ENCODE peak calls at places on chromosomes 7 and 10, in six cellular contexts. I is HFF-Myc, A is cardiac muscle cell, Q is colonic mucosa, S is transverse colon, P is AG04450. N is an unnamed sample.

GRCh38 chr10:119304541-119304940 is 97.2 kb downstream of the GRK5 start:
- DNase-seq in I (no peak), S (no peak), P (no peak), Q (no peak), A (no peak), N (no peak)

GRCh38 chr10:12750526-12751201 is 250.8 kb downstream of the CCDC3 start:
- DNase-seq in P (no peak), A (no peak), Q (peak), I (no peak), S (no peak), N (no peak)

GRCh38 chr10:120953897-120954296 is 102.7 kb downstream of the WDR11 start:
- DNase-seq in S (no peak), I (no peak), P (no peak), Q (no peak), A (no peak), N (no peak)

GRCh38 chr10:107585630-107586029 is 421.1 kb upstream of the SORCS1 start:
- DNase-seq in Q (peak), A (no peak), I (no peak), S (no peak), P (no peak), N (no peak)

GRCh38 chr7:82595176-82595575 is 151.6 kb upstream of the CACNA2D1 start:
- DNase-seq in Q (no peak), P (no peak), I (no peak), S (no peak), A (no peak), N (no peak)

GRCh38 chr7:91093181-91093580 is 171.1 kb upstream of the FZD1 start:
- DNase-seq in S (no peak), Q (no peak), P (no peak), A (no peak), I (no peak), N (no peak)

GRCh38 chr10:121734517-121735137 is 136.4 kb upstream of the FGFR2 start:
- DNase-seq in A (peak), I (no peak), P (no peak), S (no peak), Q (no peak), N (no peak)

GRCh38 chr7:54932818-54933543 is 85.8 kb upstream of the EGFR start:
- DNase-seq in S (peak), I (no peak), A (peak), P (peak), Q (peak), N (peak)

GRCh38 chr10:71312840-71313789 is 5.9 kb upstream of the SLC29A3 start:
- DNase-seq in S (peak), P (peak), Q (peak), A (no peak), I (peak), N (no peak)

GRCh38 chr7:87370660-87371180 is 25.3 kb downstream of the CROT start:
- DNase-seq in S (no peak), A (no peak), I (peak), P (peak), Q (no peak), N (no peak)

GRCh38 chr7:135158874-135159273 is 11.0 kb downstream of the TMEM140 start:
- DNase-seq in S (no peak), A (no peak), I (no peak), P (no peak), Q (no peak), N (no peak)

GRCh38 chr7:74575083-74575803 is 82.3 kb upstream of the GTF2I start:
- DNase-seq in P (no peak), S (peak), A (no peak), I (no peak), Q (peak), N (peak)

GRCh38 chr10:8095962-8096361 is 41.5 kb downstream of the GATA3 start:
- DNase-seq in A (no peak), P (no peak), Q (no peak), I (no peak), S (no peak), N (no peak)

GRCh38 chr7:11716185-11716584 is 115.8 kb downstream of the THSD7A start:
- DNase-seq in Q (no peak), A (no peak), P (no peak), S (peak), I (peak), N (peak)

GRCh38 chr10:133292919-133293809 is 15.5 kb downstream of the TUBGCP2 start:
- DNase-seq in P (no peak), A (no peak), Q (no peak), I (peak), S (no peak), N (no peak)
- H3K4me3 ChIP-seq in P (no peak), A (no peak), Q (no peak), I (no peak), S (no peak), N (no peak)

GRCh38 chr7:24767878-24768569 is 10.8 kb upstream of the GSDME start:
- DNase-seq in I (no peak), Q (no peak), A (no peak), P (no peak), S (no peak), N (no peak)
- TF ChIP-seq CTCF in I (peak), Q (no peak), A (no peak), P (no peak), S (no peak), N (no peak)

GRCh38 chr7:101733713-101734475 is 83.5 kb upstream of the CUX1 start:
- DNase-seq in A (peak), P (no peak), S (peak), I (no peak), Q (peak), N (peak)
- H3K4me3 ChIP-seq in A (no peak), P (peak), S (no peak), I (peak), Q (no peak), N (no peak)

GRCh38 chr7:31633894-31634494 is 53.0 kb upstream of the PPP1R17 start:
- DNase-seq in S (peak), Q (peak), I (peak), P (peak), A (peak), N (peak)
- TF ChIP-seq CTCF in S (peak), Q (peak), I (peak), P (peak), A (peak), N (peak)

GRCh38 chr7:43385856-43386255 is 197.1 kb upstream of the STK17A start:
- DNase-seq in S (no peak), P (no peak), I (no peak), A (no peak), Q (no peak), N (no peak)
- H3K4me3 ChIP-seq in S (no peak), P (no peak), I (no peak), A (no peak), Q (no peak), N (no peak)

GRCh38 chr10:78424721-78425120 is 391.1 kb downstream of the RPS24 start:
- DNase-seq in S (no peak), Q (no peak), I (no peak), P (no peak), A (peak), N (no peak)
- TF ChIP-seq CTCF in S (peak), Q (peak), I (peak), P (peak), A (peak), N (no peak)

DNA sequence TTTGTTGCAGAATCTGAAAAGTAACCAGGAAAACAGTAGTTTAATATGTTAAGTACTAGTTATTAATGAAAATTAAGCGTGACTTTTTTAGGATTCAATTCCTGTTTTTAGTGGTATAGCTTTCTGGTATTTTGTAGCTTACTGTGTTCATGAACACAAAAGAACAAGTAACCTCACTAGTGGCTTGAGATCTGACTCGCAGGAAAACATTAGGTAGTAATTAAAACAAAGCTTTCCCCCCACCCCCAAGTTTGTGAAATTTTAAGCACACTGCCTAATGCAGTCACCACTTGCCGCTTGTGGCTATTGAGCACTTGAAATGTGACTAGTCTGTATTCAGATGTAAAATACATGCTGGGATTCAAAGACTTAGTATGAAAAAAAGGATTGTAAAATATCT is 102.5 kb upstream of the RPA3 start:
- DNase-seq in P (no peak), S (no peak), A (no peak), Q (no peak), I (no peak), N (no peak)
- H3K4me3 ChIP-seq in P (no peak), S (no peak), A (no peak), Q (no peak), I (no peak), N (no peak)

GRCh38 chr10:56116684-56117083 is 244.4 kb downstream of the ZWINT start:
- DNase-seq in P (no peak), Q (no peak), I (no peak), A (peak), S (no peak), N (no peak)
- TF ChIP-seq CTCF in P (no peak), Q (no peak), I (no peak), A (no peak), S (no peak), N (no peak)

N was measured in mucosa of descending colon.